ENCODE peak calls at places on chromosomes 4 and X, in five cellular contexts. One of them, this sample, is unnamed.

GRCh38 chr4:81466841-81467671 is 4.7 kb downstream of the RASGEF1B start:
- DNase-seq in heart left ventricle: peak
- DNase-seq in A549: no peak
- DNase-seq in thyroid gland: peak
- DNase-seq in prostate gland: peak
- DNase-seq in this sample: peak

GRCh38 chr4:173746424-173746823 is 216.4 kb upstream of the HAND2 start:
- DNase-seq in heart left ventricle: no peak
- DNase-seq in A549: no peak
- DNase-seq in thyroid gland: no peak
- DNase-seq in prostate gland: no peak
- DNase-seq in this sample: no peak

GRCh38 chr4:153541426-153542096 is 75.4 kb downstream of the TMEM131L start:
- DNase-seq in heart left ventricle: no peak
- DNase-seq in A549: no peak
- DNase-seq in thyroid gland: no peak
- DNase-seq in prostate gland: no peak
- DNase-seq in this sample: no peak

GRCh38 chrX:93422693-93423092 is 250.7 kb downstream of the NAP1L3 start:
- DNase-seq in heart left ventricle: no peak
- DNase-seq in A549: no peak
- DNase-seq in thyroid gland: no peak
- DNase-seq in prostate gland: no peak
- DNase-seq in this sample: no peak

GRCh38 chr4:182143822-182144620 is 99.2 kb upstream of the TENM3 start:
- DNase-seq in heart left ventricle: no peak
- DNase-seq in A549: peak
- DNase-seq in thyroid gland: peak
- DNase-seq in prostate gland: no peak
- DNase-seq in this sample: no peak

GRCh38 chr4:100945789-100946188 is 401.5 kb downstream of the PPP3CA start:
- DNase-seq in heart left ventricle: no peak
- DNase-seq in A549: no peak
- DNase-seq in thyroid gland: no peak
- DNase-seq in prostate gland: no peak
- DNase-seq in this sample: no peak

GRCh38 chrX:617401-617800 is 13.2 kb upstream of the SHOX start:
- DNase-seq in heart left ventricle: no peak
- DNase-seq in A549: no peak
- DNase-seq in thyroid gland: no peak
- DNase-seq in prostate gland: no peak
- DNase-seq in this sample: no peak

GRCh38 chrX:30653415-30654131 is at the start of gene GK:
- DNase-seq in heart left ventricle: no peak
- DNase-seq in A549: no peak
- DNase-seq in thyroid gland: peak
- DNase-seq in prostate gland: peak
- DNase-seq in this sample: no peak

GRCh38 chr4:26719954-26720552 is 136.2 kb downstream of the TBC1D19 start:
- DNase-seq in heart left ventricle: no peak
- DNase-seq in A549: no peak
- DNase-seq in thyroid gland: no peak
- DNase-seq in prostate gland: no peak
- DNase-seq in this sample: no peak

GRCh38 chr4:14178421-14178820 is 550.9 kb upstream of the BOD1L1 start:
- DNase-seq in heart left ventricle: no peak
- DNase-seq in A549: no peak
- DNase-seq in thyroid gland: no peak
- DNase-seq in prostate gland: no peak
- DNase-seq in this sample: no peak

GRCh38 chrX:18146954-18147353 is 73.7 kb downstream of the BEND2 start:
- DNase-seq in heart left ventricle: no peak
- DNase-seq in A549: no peak
- DNase-seq in thyroid gland: no peak
- DNase-seq in prostate gland: no peak
- DNase-seq in this sample: no peak

GRCh38 chr4:13703096-13703495 is 75.6 kb upstream of the BOD1L1 start:
- DNase-seq in heart left ventricle: no peak
- DNase-seq in A549: no peak
- DNase-seq in thyroid gland: no peak
- DNase-seq in prostate gland: no peak
- DNase-seq in this sample: no peak

GRCh38 chrX:55039471-55039870 is 8.7 kb upstream of the ALAS2 start:
- DNase-seq in heart left ventricle: no peak
- DNase-seq in A549: no peak
- DNase-seq in thyroid gland: no peak
- DNase-seq in prostate gland: no peak
- DNase-seq in this sample: no peak

GRCh38 chrX:118496763-118497079 is 1.1 kb downstream of the DOCK11 start:
- DNase-seq in heart left ventricle: no peak
- DNase-seq in A549: no peak
- DNase-seq in thyroid gland: peak
- DNase-seq in prostate gland: no peak
- DNase-seq in this sample: no peak

GRCh38 chr4:9901262-9901661 is 119.8 kb downstream of the DRD5 start:
- DNase-seq in heart left ventricle: no peak
- DNase-seq in A549: no peak
- DNase-seq in thyroid gland: no peak
- DNase-seq in prostate gland: no peak
- DNase-seq in this sample: no peak

GRCh38 chr4:178296669-178297068 is 854.4 kb upstream of the AGA start:
- DNase-seq in heart left ventricle: no peak
- DNase-seq in A549: no peak
- DNase-seq in thyroid gland: no peak
- DNase-seq in prostate gland: no peak
- DNase-seq in this sample: no peak

GRCh38 chrX:68252664-68253063 is 180.6 kb downstream of the OPHN1 start:
- DNase-seq in heart left ventricle: no peak
- DNase-seq in A549: no peak
- DNase-seq in thyroid gland: no peak
- DNase-seq in prostate gland: no peak
- DNase-seq in this sample: no peak

GRCh38 chrX:31459361-31459760 is 387.5 kb upstream of the FTHL17 start:
- DNase-seq in heart left ventricle: no peak
- DNase-seq in A549: no peak
- DNase-seq in thyroid gland: no peak
- DNase-seq in prostate gland: no peak
- DNase-seq in this sample: no peak

GRCh38 chr4:23194751-23195150 is 502.0 kb downstream of the GBA3 start:
- DNase-seq in heart left ventricle: no peak
- DNase-seq in A549: no peak
- DNase-seq in thyroid gland: no peak
- DNase-seq in prostate gland: no peak
- DNase-seq in this sample: no peak

GRCh38 chr4:186557061-186557460 is 1.7 kb upstream of the MTNR1A start:
- DNase-seq in heart left ventricle: no peak
- DNase-seq in A549: no peak
- DNase-seq in thyroid gland: no peak
- DNase-seq in prostate gland: no peak
- DNase-seq in this sample: no peak

GRCh38 chr4:39134674-39135073 is 47.7 kb upstream of the WDR19 start:
- DNase-seq in heart left ventricle: no peak
- DNase-seq in A549: no peak
- DNase-seq in thyroid gland: no peak
- DNase-seq in prostate gland: no peak
- DNase-seq in this sample: no peak

GRCh38 chr4:71162386-71162785 is 168.9 kb downstream of the DCK start:
- DNase-seq in heart left ventricle: no peak
- DNase-seq in A549: no peak
- DNase-seq in thyroid gland: no peak
- DNase-seq in prostate gland: no peak
- DNase-seq in this sample: no peak

GRCh38 chr4:188915175-188915574 is 775.9 kb downstream of the TRIML1 start:
- DNase-seq in heart left ventricle: no peak
- DNase-seq in A549: no peak
- DNase-seq in thyroid gland: no peak
- DNase-seq in prostate gland: no peak
- DNase-seq in this sample: no peak

GRCh38 chr4:89142691-89143669 is 31.6 kb downstream of the TIGD2 start:
- DNase-seq in heart left ventricle: no peak
- DNase-seq in A549: no peak
- DNase-seq in thyroid gland: no peak
- DNase-seq in prostate gland: no peak
- DNase-seq in this sample: no peak

GRCh38 chrX:12580548-12580947 is 210.7 kb upstream of the PRPS2 start:
- DNase-seq in heart left ventricle: no peak
- DNase-seq in A549: peak
- DNase-seq in thyroid gland: no peak
- DNase-seq in prostate gland: no peak
- DNase-seq in this sample: no peak

GRCh38 chrX:153526040-153526439 is 8.6 kb downstream of the ATP2B3 start:
- DNase-seq in heart left ventricle: no peak
- DNase-seq in A549: no peak
- DNase-seq in thyroid gland: no peak
- DNase-seq in prostate gland: no peak
- DNase-seq in this sample: no peak

GRCh38 chrX:105876658-105877057 is 54.3 kb downstream of the NRK start:
- DNase-seq in heart left ventricle: no peak
- DNase-seq in A549: no peak
- DNase-seq in thyroid gland: no peak
- DNase-seq in prostate gland: no peak
- DNase-seq in this sample: no peak

GRCh38 chrX:79268788-79269187 is 98.3 kb downstream of the ITM2A start:
- DNase-seq in heart left ventricle: no peak
- DNase-seq in A549: no peak
- DNase-seq in thyroid gland: no peak
- DNase-seq in prostate gland: no peak
- DNase-seq in this sample: no peak

GRCh38 chr4:146647615-146648383 is 9.1 kb downstream of the POU4F2 start:
- DNase-seq in heart left ventricle: no peak
- DNase-seq in A549: no peak
- DNase-seq in thyroid gland: no peak
- DNase-seq in prostate gland: no peak
- DNase-seq in this sample: no peak

GRCh38 chr4:118894034-118894433 is 5.4 kb downstream of the SYNPO2 start:
- DNase-seq in heart left ventricle: no peak
- DNase-seq in A549: no peak
- DNase-seq in thyroid gland: no peak
- DNase-seq in prostate gland: no peak
- DNase-seq in this sample: no peak

GRCh38 chr4:118884716-118885115 is 3.9 kb upstream of the SYNPO2 start:
- DNase-seq in heart left ventricle: no peak
- DNase-seq in A549: no peak
- DNase-seq in thyroid gland: no peak
- DNase-seq in prostate gland: no peak
- DNase-seq in this sample: no peak

GRCh38 chr4:118883861-118884260 is 4.8 kb upstream of the SYNPO2 start:
- DNase-seq in heart left ventricle: no peak
- DNase-seq in A549: no peak
- DNase-seq in thyroid gland: no peak
- DNase-seq in prostate gland: no peak
- DNase-seq in this sample: no peak

GRCh38 chr4:118889313-118889694 is 650 bp downstream of the SYNPO2 start:
- DNase-seq in heart left ventricle: no peak
- DNase-seq in A549: no peak
- DNase-seq in thyroid gland: no peak
- DNase-seq in prostate gland: no peak
- DNase-seq in this sample: no peak

GRCh38 chr4:118888666-118889312 is at the start of gene SYNPO2:
- DNase-seq in heart left ventricle: peak
- DNase-seq in A549: peak
- DNase-seq in thyroid gland: peak
- DNase-seq in prostate gland: peak
- DNase-seq in this sample: peak
- TF ChIP-seq POLR2A in heart left ventricle: peak
- TF ChIP-seq POLR2A in A549: no peak
- TF ChIP-seq POLR2A in thyroid gland: no peak
- TF ChIP-seq POLR2A in prostate gland: peak
- TF ChIP-seq POLR2A in this sample: no peak

GRCh38 chr4:7427326-7428260 is 7.1 kb downstream of the PSAPL1 start:
- DNase-seq in heart left ventricle: peak
- DNase-seq in A549: no peak
- DNase-seq in thyroid gland: no peak
- DNase-seq in prostate gland: no peak
- DNase-seq in this sample: no peak
- H3K27ac ChIP-seq in heart left ventricle: no peak
- H3K27ac ChIP-seq in A549: no peak
- H3K27ac ChIP-seq in thyroid gland: no peak
- H3K27ac ChIP-seq in prostate gland: no peak
- H3K27ac ChIP-seq in this sample: no peak

GRCh38 chr4:184824081-184824775 is 1.5 kb downstream of the ACSL1 start:
- DNase-seq in heart left ventricle: no peak
- DNase-seq in A549: no peak
- DNase-seq in thyroid gland: no peak
- DNase-seq in prostate gland: no peak
- DNase-seq in this sample: no peak

GRCh38 chr4:184824776-184825393 is 883 bp downstream of the ACSL1 start:
- DNase-seq in heart left ventricle: no peak
- DNase-seq in A549: no peak
- DNase-seq in thyroid gland: no peak
- DNase-seq in prostate gland: no peak
- DNase-seq in this sample: no peak

GRCh38 chr4:184822356-184822755 is 3.4 kb downstream of the ACSL1 start:
- DNase-seq in heart left ventricle: no peak
- DNase-seq in A549: no peak
- DNase-seq in thyroid gland: no peak
- DNase-seq in prostate gland: no peak
- DNase-seq in this sample: no peak

GRCh38 chr4:184826315-184827266 is 823 bp upstream of the ACSL1 start:
- DNase-seq in heart left ventricle: peak
- DNase-seq in A549: no peak
- DNase-seq in thyroid gland: peak
- DNase-seq in prostate gland: no peak
- DNase-seq in this sample: no peak

GRCh38 chr4:184825394-184826314 is at the start of gene ACSL1:
- DNase-seq in heart left ventricle: peak
- DNase-seq in A549: peak
- DNase-seq in thyroid gland: peak
- DNase-seq in prostate gland: peak
- DNase-seq in this sample: peak
- TF ChIP-seq POLR2A in heart left ventricle: peak
- TF ChIP-seq POLR2A in A549: peak
- TF ChIP-seq POLR2A in thyroid gland: peak
- TF ChIP-seq POLR2A in prostate gland: peak
- TF ChIP-seq POLR2A in this sample: peak

DNA sequence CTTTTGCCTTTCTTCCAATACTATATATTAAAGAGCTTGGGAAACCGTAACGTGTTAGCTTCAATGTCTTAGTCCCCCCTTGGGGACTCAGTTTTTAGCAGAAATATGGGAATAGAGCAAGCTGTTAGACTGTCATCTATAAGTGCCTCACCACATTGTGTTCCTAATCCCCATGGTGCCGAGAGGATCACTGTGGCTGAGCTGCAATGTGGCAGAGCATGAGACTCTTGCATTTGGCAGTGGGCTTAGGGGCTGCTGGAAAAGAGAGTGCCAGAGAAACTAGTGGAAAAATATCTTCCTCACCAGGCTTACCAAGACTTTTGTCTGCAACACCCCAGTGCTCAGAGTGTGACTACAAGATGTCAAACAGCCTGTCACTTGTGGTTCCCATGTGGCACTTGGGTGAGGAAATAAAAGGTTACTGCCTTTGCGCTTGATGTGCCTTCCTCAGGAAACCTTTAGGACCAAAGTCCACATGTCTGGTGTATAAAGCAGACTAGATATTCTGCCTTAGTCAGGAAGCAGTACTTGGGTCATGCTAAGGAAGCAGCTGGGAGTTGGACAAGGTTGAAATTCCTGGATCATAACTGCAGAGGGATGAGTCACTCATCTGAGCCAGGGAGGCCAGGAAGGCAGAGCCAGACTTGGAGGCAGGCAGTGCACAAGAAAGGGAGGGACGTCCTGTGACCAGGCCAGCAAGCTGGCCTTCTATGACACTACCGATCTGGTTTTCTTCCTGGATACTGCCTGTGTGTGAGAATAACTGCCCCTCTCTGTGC is 9.7 kb upstream of the MAGEA4 start:
- DNase-seq in heart left ventricle: peak
- DNase-seq in A549: peak
- DNase-seq in thyroid gland: no peak
- DNase-seq in prostate gland: peak
- DNase-seq in this sample: peak
- H3K27ac ChIP-seq in heart left ventricle: no peak
- H3K27ac ChIP-seq in A549: peak
- H3K27ac ChIP-seq in thyroid gland: no peak
- H3K27ac ChIP-seq in prostate gland: no peak
- H3K27ac ChIP-seq in this sample: no peak

This sample was measured in tibial nerve.